ENCODE peak calls at places on chromosome 21, in six cellular contexts. W is A549; E is spleen; P is stimulated activated CD4-positive, alpha-beta T cell treated with anti-CD3 and anti-CD28 coated beads, Interleukin-4, amount 100 ng/mL, for 48 hours; I is OCI-LY7; X is GM13976. J is an unnamed sample.

GRCh38 chr21:31923756-31924155 is 50.9 kb downstream of the HUNK start:
- DNase-seq in W (no peak), E (no peak), P (no peak), I (no peak), X (no peak), J (no peak)

GRCh38 chr21:45004481-45005263 is 64.8 kb downstream of the SLX9 start:
- DNase-seq in W (no peak), E (peak), P (no peak), I (no peak), X (no peak), J (no peak)

GRCh38 chr21:39661121-39661520 is 48.4 kb downstream of the B3GALT5 start:
- DNase-seq in W (no peak), E (peak), P (no peak), I (no peak), X (no peak), J (no peak)

GRCh38 chr21:42234464-42235241 is 15.7 kb downstream of the ABCG1 start:
- DNase-seq in W (peak), E (peak), P (peak), I (peak), X (peak), J (peak)

GRCh38 chr21:15080504-15080903 is 15.7 kb upstream of the NRIP1 start:
- DNase-seq in W (no peak), E (no peak), P (no peak), I (no peak), X (no peak), J (no peak)

GRCh38 chr21:14545906-14546480 is at the start of gene SAMSN1:
- DNase-seq in W (no peak), E (peak), P (peak), I (no peak), X (no peak), J (no peak)

GRCh38 chr21:38170283-38170682 is 86.5 kb upstream of the KCNJ15 start:
- DNase-seq in W (no peak), E (no peak), P (no peak), I (no peak), X (no peak), J (no peak)

GRCh38 chr21:41641821-41642368 is 125.0 kb downstream of the RIPK4 start:
- DNase-seq in W (peak), E (no peak), P (no peak), I (no peak), X (no peak), J (no peak)

GRCh38 chr21:46223217-46223616 is 5.4 kb downstream of the LSS start:
- DNase-seq in W (no peak), E (peak), P (no peak), I (no peak), X (no peak), J (no peak)

GRCh38 chr21:42460391-42461184 is 35.4 kb downstream of the RSPH1 start:
- DNase-seq in W (no peak), E (peak), P (no peak), I (peak), X (no peak), J (no peak)

GRCh38 chr21:30625449-30625848 is 5.0 kb downstream of the KRTAP20-4 start:
- DNase-seq in W (no peak), E (no peak), P (no peak), I (no peak), X (no peak), J (no peak)